ENCODE peak calls at places on chromosomes 3 and 15, in seven cellular contexts. E is PC-3, L is DND-41, P is A549, B is AG04450, Z is BE2C, N is GM12878. S is an unnamed sample.

GRCh38 chr15:48315041-48315440 is 16.2 kb upstream of the DUT start:
- DNase-seq in E (no peak), L (no peak), P (no peak), B (no peak), Z (no peak), N (no peak), S (no peak)

GRCh38 chr15:35308802-35309201 is 223.7 kb upstream of the NANOGP8 start:
- DNase-seq in E (peak; percentile 65), L (no peak), P (no peak), B (peak; percentile 94), Z (peak; percentile 50), N (no peak), S (peak; percentile 46)

GRCh38 chr3:179236676-179237301 is 14.1 kb downstream of the KCNMB3 start:
- DNase-seq in E (no peak), L (no peak), P (no peak), B (no peak), Z (no peak), N (no peak), S (peak; percentile 8)

GRCh38 chr3:159727506-159727905 is 261.1 kb upstream of the IL12A start:
- DNase-seq in E (peak; percentile 45), L (no peak), P (no peak), B (no peak), Z (no peak), N (no peak), S (no peak)

GRCh38 chr15:59148160-59148810 is 43.3 kb downstream of the CCNB2 start:
- DNase-seq in E (no peak), L (no peak), P (no peak), B (no peak), Z (no peak), N (no peak), S (peak; percentile 49)

GRCh38 chr3:168878655-168879054 is 782.9 kb upstream of the GOLIM4 start:
- DNase-seq in E (peak; percentile 66), L (no peak), P (no peak), B (no peak), Z (no peak), N (no peak), S (no peak)

GRCh38 chr3:184752361-184752760 is 40.5 kb upstream of the MAGEF1 start:
- DNase-seq in E (no peak), L (no peak), P (no peak), B (no peak), Z (no peak), N (no peak), S (no peak)

GRCh38 chr15:31391687-31392671 is 65.3 kb downstream of the KLF13 start:
- DNase-seq in E (peak; percentile 25), L (peak; percentile 49), P (peak; percentile 78), B (peak; percentile 23), Z (peak; percentile 85), N (no peak), S (peak; percentile 94)

GRCh38 chr3:179589143-179589542 is 15.3 kb downstream of the MRPL47 start:
- DNase-seq in E (no peak), L (no peak), P (no peak), B (no peak), Z (no peak), N (no peak), S (peak; percentile 48)

GRCh38 chr3:10021856-10022775 is 4.1 kb upstream of the FANCD2 start:
- DNase-seq in E (no peak), L (no peak), P (no peak), B (no peak), Z (no peak), N (no peak), S (no peak)

GRCh38 chr3:64595253-64595694 is 92.5 kb downstream of the ADAMTS9 start:
- DNase-seq in E (peak; percentile 5), L (no peak), P (no peak), B (no peak), Z (no peak), N (no peak), S (peak; percentile 96)

GRCh38 chr15:64289550-64289949 is 66.4 kb downstream of the CSNK1G1 start:
- DNase-seq in E (no peak), L (no peak), P (no peak), B (no peak), Z (no peak), N (no peak), S (no peak)

GRCh38 chr15:40108061-40108854 is 421 bp downstream of the BMF start:
- DNase-seq in E (peak; percentile 32), L (no peak), P (peak; percentile 44), B (no peak), Z (no peak), N (no peak), S (peak; percentile 69)

GRCh38 chr3:24367681-24368264 is 126.9 kb downstream of the THRB start:
- DNase-seq in E (no peak), L (no peak), P (no peak), B (no peak), Z (no peak), N (no peak), S (no peak)

GRCh38 chr15:77266708-77267387 is 153.1 kb downstream of the PEAK1 start:
- DNase-seq in E (peak; percentile 55), L (no peak), P (no peak), B (no peak), Z (no peak), N (no peak), S (no peak)

GRCh38 chr3:187079090-187080022 is 59.9 kb downstream of the RPL39L start:
- DNase-seq in E (no peak), L (no peak), P (no peak), B (no peak), Z (no peak), N (no peak), S (no peak)

GRCh38 chr3:196518999-196519737 is 4.0 kb upstream of the SMCO1 start:
- DNase-seq in E (peak; percentile 86), L (peak; percentile 31), P (no peak), B (no peak), Z (peak; percentile 86), N (no peak), S (peak; percentile 79)

GRCh38 chr3:37631686-37632085 is 230.0 kb upstream of the CTDSPL start:
- DNase-seq in E (no peak), L (no peak), P (no peak), B (no peak), Z (no peak), N (no peak), S (no peak)

GRCh38 chr3:193061157-193061556 is 143.5 kb upstream of the MB21D2 start:
- DNase-seq in E (no peak), L (no peak), P (no peak), B (no peak), Z (no peak), N (no peak), S (no peak)

GRCh38 chr3:14188367-14188766 is 9.8 kb downstream of the LSM3 start:
- DNase-seq in E (no peak), L (no peak), P (no peak), B (no peak), Z (no peak), N (no peak), S (no peak)

GRCh38 chr15:45719490-45719889 is 84.7 kb downstream of the SQOR start:
- DNase-seq in E (no peak), L (no peak), P (no peak), B (no peak), Z (no peak), N (no peak), S (peak; percentile 57)

GRCh38 chr3:51477360-51477711 is 22.5 kb downstream of the DCAF1 start:
- DNase-seq in E (no peak), L (no peak), P (no peak), B (no peak), Z (no peak), N (no peak), S (no peak)

GRCh38 chr3:113638910-113639309 is 57.5 kb downstream of the USF3 start:
- DNase-seq in E (no peak), L (no peak), P (no peak), B (no peak), Z (no peak), N (no peak), S (no peak)

GRCh38 chr3:111627092-111627491 is 31.9 kb upstream of the ZBED2 start:
- DNase-seq in E (no peak), L (no peak), P (no peak), B (no peak), Z (no peak), N (no peak), S (no peak)

DNA sequence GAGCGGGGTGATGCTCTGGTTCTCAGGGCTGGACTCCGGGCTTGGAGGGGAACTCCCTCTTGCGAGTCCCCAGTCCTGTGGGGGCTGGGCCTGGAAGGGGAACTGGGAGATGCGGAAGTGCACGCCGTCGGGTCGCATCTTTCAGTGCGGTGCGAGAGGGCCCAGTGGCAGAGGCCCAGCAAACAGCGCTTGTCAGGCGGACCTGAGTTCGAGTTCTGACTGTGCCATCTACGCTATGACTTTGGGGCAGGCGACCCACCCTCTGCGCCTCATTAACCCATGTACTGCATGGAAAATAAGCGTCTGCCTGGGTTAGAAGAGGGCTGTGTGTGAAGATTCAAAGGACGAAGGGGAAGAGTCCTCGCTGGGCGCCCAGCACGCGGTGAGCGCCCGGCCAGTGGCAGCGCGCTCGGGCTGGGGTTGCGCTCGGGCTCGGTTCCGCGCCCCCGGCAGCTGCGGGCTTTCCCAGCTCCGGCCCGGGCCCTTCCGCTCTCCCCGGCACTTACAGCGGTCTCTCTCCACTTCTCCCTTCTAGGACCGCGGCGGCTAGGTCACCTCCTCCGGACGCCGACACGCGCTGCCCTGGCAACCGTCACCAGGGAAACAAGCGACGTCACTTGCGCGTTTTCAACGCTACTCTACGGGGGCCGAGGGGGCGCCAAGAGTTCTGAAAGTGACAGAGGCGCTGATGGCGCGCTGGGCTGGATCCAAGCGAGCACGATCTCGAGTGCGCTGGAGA is at the start of gene CCDC13:
- DNase-seq in E (no peak), L (peak; percentile 78), P (peak; percentile 25), B (peak; percentile 15), Z (peak; percentile 90), N (peak; percentile 73), S (peak; percentile 96)
- TF ChIP-seq CTCF in E (no peak), L (no peak), P (no peak), B (no peak), Z (no peak), N (no peak), S (no peak)

GRCh38 chr15:79916424-79916823 is 19.6 kb upstream of the MTHFS start:
- DNase-seq in E (no peak), L (no peak), P (no peak), B (no peak), Z (no peak), N (no peak), S (no peak)
- H3K9me3 ChIP-seq in E (peaks cover 29% of the 10 kb centered on the region), L (peaks cover 35% of the 10 kb centered on the region), P (peaks cover 79% of the 10 kb centered on the region), B (peaks cover 42% of the 10 kb centered on the region), Z (peaks cover 15% of the 10 kb centered on the region), N (peaks cover 50% of the 10 kb centered on the region), S (no peaks in the 10 kb centered on the region)

GRCh38 chr15:93018574-93018973 is 70.4 kb downstream of the RGMA start:
- DNase-seq in E (no peak), L (no peak), P (no peak), B (no peak), Z (no peak), N (no peak), S (peak; percentile 26)
- TF ChIP-seq CTCF in E (peak; percentile 40), L (peak; percentile 22), P (peak; percentile 38), B (peak; percentile 37), Z (peak; percentile 44), N (no peak), S (peak; percentile 30)

DNA sequence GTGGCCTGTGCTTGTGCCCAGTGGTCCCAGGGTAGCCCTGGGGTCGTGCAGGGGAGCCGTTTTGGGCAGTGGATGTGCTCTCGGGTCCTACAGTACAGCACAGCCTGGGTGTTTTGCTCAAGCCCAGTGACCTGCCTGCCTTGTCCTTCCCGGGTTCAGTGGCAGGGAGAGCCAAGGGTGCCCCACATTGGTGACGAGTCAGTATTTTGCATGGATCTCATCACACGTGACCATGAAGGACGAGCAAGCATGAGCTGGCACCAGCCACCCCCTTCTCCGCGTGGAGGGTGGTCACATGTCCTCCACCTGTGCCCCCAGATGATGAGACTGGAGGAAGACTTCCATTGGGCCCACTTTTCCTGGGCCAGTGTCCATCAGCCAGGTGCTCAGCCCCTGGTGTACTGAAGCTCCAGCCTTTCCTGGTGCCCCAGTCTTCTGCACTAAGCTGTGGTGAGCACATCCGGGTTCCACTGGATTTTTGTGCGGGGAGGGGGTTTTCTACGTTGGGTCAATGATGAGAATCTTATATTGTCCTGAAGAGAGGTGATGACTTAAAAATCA is 197.5 kb downstream of the UBE3A start:
- DNase-seq in E (no peak), L (no peak), P (no peak), B (no peak), Z (peak; percentile 3), N (no peak), S (no peak)
- H3K9me3 ChIP-seq in E (peaks cover 5% of the 10 kb centered on the region), L (peaks cover 17% of the 10 kb centered on the region), P (no peaks in the 10 kb centered on the region), B (peaks cover 99% of the 10 kb centered on the region), Z (no peaks in the 10 kb centered on the region), N (no peaks in the 10 kb centered on the region), S (no peaks in the 10 kb centered on the region)